ENCODE peak calls at places on chromosomes 3 and 15, in eight cellular contexts. One of them, this sample, is unnamed.
A peak's percentile ranks its signal among the peaks of the same experiment; 100 is the strongest.

GRCh38 chr3:118089563-118089962 is 945.1 kb downstream of the IGSF11 start:
- DNase-seq in psoas muscle: no peak
- DNase-seq in activated T-cell treated with anti-CD3 and anti-CD28 coated beads for 24 hours: no peak
- DNase-seq in cardiac muscle cell: no peak
- DNase-seq in left ventricle myocardium inferior: no peak
- DNase-seq in kidney glomerular epithelial cell: no peak
- DNase-seq in stimulated activated CD4-positive, alpha-beta T cell treated with anti-CD3 and anti-CD28 coated beads, Interleukin-12 subunit alpha, Interleukin-12 subunit beta, amount 100 ng/mL, for 4 hours: no peak
- DNase-seq in fibroblast of pulmonary artery: no peak
- DNase-seq in this sample: no peak

GRCh38 chr3:145798691-145799550 is 362.1 kb downstream of the PLOD2 start:
- DNase-seq in psoas muscle: no peak
- DNase-seq in activated T-cell treated with anti-CD3 and anti-CD28 coated beads for 24 hours: no peak
- DNase-seq in cardiac muscle cell: peak; percentile 12
- DNase-seq in left ventricle myocardium inferior: no peak
- DNase-seq in kidney glomerular epithelial cell: no peak
- DNase-seq in stimulated activated CD4-positive, alpha-beta T cell treated with anti-CD3 and anti-CD28 coated beads, Interleukin-12 subunit alpha, Interleukin-12 subunit beta, amount 100 ng/mL, for 4 hours: no peak
- DNase-seq in fibroblast of pulmonary artery: no peak
- DNase-seq in this sample: no peak

GRCh38 chr3:192054881-192055280 is 593.9 kb downstream of the PYDC2 start:
- DNase-seq in psoas muscle: no peak
- DNase-seq in activated T-cell treated with anti-CD3 and anti-CD28 coated beads for 24 hours: no peak
- DNase-seq in cardiac muscle cell: no peak
- DNase-seq in left ventricle myocardium inferior: no peak
- DNase-seq in kidney glomerular epithelial cell: peak; percentile 95
- DNase-seq in stimulated activated CD4-positive, alpha-beta T cell treated with anti-CD3 and anti-CD28 coated beads, Interleukin-12 subunit alpha, Interleukin-12 subunit beta, amount 100 ng/mL, for 4 hours: no peak
- DNase-seq in fibroblast of pulmonary artery: peak; percentile 43
- DNase-seq in this sample: no peak

GRCh38 chr15:47812436-47813109 is 95.3 kb downstream of the SEMA6D start:
- DNase-seq in psoas muscle: no peak
- DNase-seq in activated T-cell treated with anti-CD3 and anti-CD28 coated beads for 24 hours: no peak
- DNase-seq in cardiac muscle cell: no peak
- DNase-seq in left ventricle myocardium inferior: no peak
- DNase-seq in kidney glomerular epithelial cell: peak; percentile 90
- DNase-seq in stimulated activated CD4-positive, alpha-beta T cell treated with anti-CD3 and anti-CD28 coated beads, Interleukin-12 subunit alpha, Interleukin-12 subunit beta, amount 100 ng/mL, for 4 hours: no peak
- DNase-seq in fibroblast of pulmonary artery: peak; percentile 62
- DNase-seq in this sample: no peak

GRCh38 chr15:96500491-96500890 is 170.0 kb downstream of the NR2F2 start:
- DNase-seq in psoas muscle: no peak
- DNase-seq in activated T-cell treated with anti-CD3 and anti-CD28 coated beads for 24 hours: no peak
- DNase-seq in cardiac muscle cell: no peak
- DNase-seq in left ventricle myocardium inferior: no peak
- DNase-seq in kidney glomerular epithelial cell: no peak
- DNase-seq in stimulated activated CD4-positive, alpha-beta T cell treated with anti-CD3 and anti-CD28 coated beads, Interleukin-12 subunit alpha, Interleukin-12 subunit beta, amount 100 ng/mL, for 4 hours: no peak
- DNase-seq in fibroblast of pulmonary artery: no peak
- DNase-seq in this sample: no peak

GRCh38 chr3:195595778-195596531 is 12.2 kb upstream of the APOD start:
- DNase-seq in psoas muscle: no peak
- DNase-seq in activated T-cell treated with anti-CD3 and anti-CD28 coated beads for 24 hours: no peak
- DNase-seq in cardiac muscle cell: no peak
- DNase-seq in left ventricle myocardium inferior: no peak
- DNase-seq in kidney glomerular epithelial cell: no peak
- DNase-seq in stimulated activated CD4-positive, alpha-beta T cell treated with anti-CD3 and anti-CD28 coated beads, Interleukin-12 subunit alpha, Interleukin-12 subunit beta, amount 100 ng/mL, for 4 hours: no peak
- DNase-seq in fibroblast of pulmonary artery: no peak
- DNase-seq in this sample: no peak

GRCh38 chr3:129624347-129625070 is 18.0 kb upstream of the PLXND1 start:
- DNase-seq in psoas muscle: no peak
- DNase-seq in activated T-cell treated with anti-CD3 and anti-CD28 coated beads for 24 hours: no peak
- DNase-seq in cardiac muscle cell: no peak
- DNase-seq in left ventricle myocardium inferior: peak; percentile 48
- DNase-seq in kidney glomerular epithelial cell: no peak
- DNase-seq in stimulated activated CD4-positive, alpha-beta T cell treated with anti-CD3 and anti-CD28 coated beads, Interleukin-12 subunit alpha, Interleukin-12 subunit beta, amount 100 ng/mL, for 4 hours: no peak
- DNase-seq in fibroblast of pulmonary artery: no peak
- DNase-seq in this sample: no peak

GRCh38 chr3:55723653-55724406 is 236.7 kb upstream of the WNT5A start:
- DNase-seq in psoas muscle: no peak
- DNase-seq in activated T-cell treated with anti-CD3 and anti-CD28 coated beads for 24 hours: no peak
- DNase-seq in cardiac muscle cell: no peak
- DNase-seq in left ventricle myocardium inferior: no peak
- DNase-seq in kidney glomerular epithelial cell: no peak
- DNase-seq in stimulated activated CD4-positive, alpha-beta T cell treated with anti-CD3 and anti-CD28 coated beads, Interleukin-12 subunit alpha, Interleukin-12 subunit beta, amount 100 ng/mL, for 4 hours: no peak
- DNase-seq in fibroblast of pulmonary artery: no peak
- DNase-seq in this sample: no peak

GRCh38 chr3:149342413-149343340 is 9.2 kb upstream of the TM4SF18 start:
- DNase-seq in psoas muscle: no peak
- DNase-seq in activated T-cell treated with anti-CD3 and anti-CD28 coated beads for 24 hours: no peak
- DNase-seq in cardiac muscle cell: no peak
- DNase-seq in left ventricle myocardium inferior: no peak
- DNase-seq in kidney glomerular epithelial cell: peak; percentile 60
- DNase-seq in stimulated activated CD4-positive, alpha-beta T cell treated with anti-CD3 and anti-CD28 coated beads, Interleukin-12 subunit alpha, Interleukin-12 subunit beta, amount 100 ng/mL, for 4 hours: no peak
- DNase-seq in fibroblast of pulmonary artery: peak; percentile 82
- DNase-seq in this sample: no peak

GRCh38 chr3:10941972-10942371 is 50.6 kb upstream of the SLC6A1 start:
- DNase-seq in psoas muscle: no peak
- DNase-seq in activated T-cell treated with anti-CD3 and anti-CD28 coated beads for 24 hours: no peak
- DNase-seq in cardiac muscle cell: no peak
- DNase-seq in left ventricle myocardium inferior: no peak
- DNase-seq in kidney glomerular epithelial cell: no peak
- DNase-seq in stimulated activated CD4-positive, alpha-beta T cell treated with anti-CD3 and anti-CD28 coated beads, Interleukin-12 subunit alpha, Interleukin-12 subunit beta, amount 100 ng/mL, for 4 hours: peak; percentile 10
- DNase-seq in fibroblast of pulmonary artery: no peak
- DNase-seq in this sample: peak; percentile 20

GRCh38 chr3:10526366-10526765 is 21.0 kb upstream of the ATP2B2 start:
- DNase-seq in psoas muscle: no peak
- DNase-seq in activated T-cell treated with anti-CD3 and anti-CD28 coated beads for 24 hours: no peak
- DNase-seq in cardiac muscle cell: no peak
- DNase-seq in left ventricle myocardium inferior: no peak
- DNase-seq in kidney glomerular epithelial cell: no peak
- DNase-seq in stimulated activated CD4-positive, alpha-beta T cell treated with anti-CD3 and anti-CD28 coated beads, Interleukin-12 subunit alpha, Interleukin-12 subunit beta, amount 100 ng/mL, for 4 hours: no peak
- DNase-seq in fibroblast of pulmonary artery: no peak
- DNase-seq in this sample: no peak

GRCh38 chr15:34335176-34335575 is 2.4 kb downstream of the SLC12A6 start:
- DNase-seq in psoas muscle: no peak
- DNase-seq in activated T-cell treated with anti-CD3 and anti-CD28 coated beads for 24 hours: no peak
- DNase-seq in cardiac muscle cell: no peak
- DNase-seq in left ventricle myocardium inferior: no peak
- DNase-seq in kidney glomerular epithelial cell: no peak
- DNase-seq in stimulated activated CD4-positive, alpha-beta T cell treated with anti-CD3 and anti-CD28 coated beads, Interleukin-12 subunit alpha, Interleukin-12 subunit beta, amount 100 ng/mL, for 4 hours: no peak
- DNase-seq in fibroblast of pulmonary artery: peak; percentile 54
- DNase-seq in this sample: no peak

GRCh38 chr3:25372167-25372566 is 55.9 kb upstream of the RARB start:
- DNase-seq in psoas muscle: no peak
- DNase-seq in activated T-cell treated with anti-CD3 and anti-CD28 coated beads for 24 hours: no peak
- DNase-seq in cardiac muscle cell: no peak
- DNase-seq in left ventricle myocardium inferior: no peak
- DNase-seq in kidney glomerular epithelial cell: no peak
- DNase-seq in stimulated activated CD4-positive, alpha-beta T cell treated with anti-CD3 and anti-CD28 coated beads, Interleukin-12 subunit alpha, Interleukin-12 subunit beta, amount 100 ng/mL, for 4 hours: no peak
- DNase-seq in fibroblast of pulmonary artery: no peak
- DNase-seq in this sample: no peak

GRCh38 chr3:61560452-61561373 is 658 bp upstream of the PTPRG start:
- DNase-seq in psoas muscle: peak; percentile 84
- DNase-seq in activated T-cell treated with anti-CD3 and anti-CD28 coated beads for 24 hours: no peak
- DNase-seq in cardiac muscle cell: peak; percentile 85
- DNase-seq in left ventricle myocardium inferior: peak; percentile 88
- DNase-seq in kidney glomerular epithelial cell: peak; percentile 71
- DNase-seq in stimulated activated CD4-positive, alpha-beta T cell treated with anti-CD3 and anti-CD28 coated beads, Interleukin-12 subunit alpha, Interleukin-12 subunit beta, amount 100 ng/mL, for 4 hours: no peak
- DNase-seq in fibroblast of pulmonary artery: peak; percentile 89
- DNase-seq in this sample: peak; percentile 65

GRCh38 chr3:125140817-125141595 is 71.5 kb downstream of the SLC12A8 start:
- DNase-seq in psoas muscle: no peak
- DNase-seq in activated T-cell treated with anti-CD3 and anti-CD28 coated beads for 24 hours: no peak
- DNase-seq in cardiac muscle cell: no peak
- DNase-seq in left ventricle myocardium inferior: no peak
- DNase-seq in kidney glomerular epithelial cell: no peak
- DNase-seq in stimulated activated CD4-positive, alpha-beta T cell treated with anti-CD3 and anti-CD28 coated beads, Interleukin-12 subunit alpha, Interleukin-12 subunit beta, amount 100 ng/mL, for 4 hours: no peak
- DNase-seq in fibroblast of pulmonary artery: no peak
- DNase-seq in this sample: no peak

GRCh38 chr3:135197246-135197645 is 402.2 kb downstream of the EPHB1 start:
- DNase-seq in psoas muscle: no peak
- DNase-seq in activated T-cell treated with anti-CD3 and anti-CD28 coated beads for 24 hours: no peak
- DNase-seq in cardiac muscle cell: no peak
- DNase-seq in left ventricle myocardium inferior: no peak
- DNase-seq in kidney glomerular epithelial cell: no peak
- DNase-seq in stimulated activated CD4-positive, alpha-beta T cell treated with anti-CD3 and anti-CD28 coated beads, Interleukin-12 subunit alpha, Interleukin-12 subunit beta, amount 100 ng/mL, for 4 hours: no peak
- DNase-seq in fibroblast of pulmonary artery: no peak
- DNase-seq in this sample: no peak

GRCh38 chr15:34360298-34360697 is 6.7 kb downstream of the LPCAT4 start:
- DNase-seq in psoas muscle: no peak
- DNase-seq in activated T-cell treated with anti-CD3 and anti-CD28 coated beads for 24 hours: no peak
- DNase-seq in cardiac muscle cell: no peak
- DNase-seq in left ventricle myocardium inferior: no peak
- DNase-seq in kidney glomerular epithelial cell: no peak
- DNase-seq in stimulated activated CD4-positive, alpha-beta T cell treated with anti-CD3 and anti-CD28 coated beads, Interleukin-12 subunit alpha, Interleukin-12 subunit beta, amount 100 ng/mL, for 4 hours: no peak
- DNase-seq in fibroblast of pulmonary artery: no peak
- DNase-seq in this sample: no peak

GRCh38 chr15:67089218-67090193 is 24.1 kb downstream of the SMAD3 start:
- DNase-seq in psoas muscle: no peak
- DNase-seq in activated T-cell treated with anti-CD3 and anti-CD28 coated beads for 24 hours: no peak
- DNase-seq in cardiac muscle cell: no peak
- DNase-seq in left ventricle myocardium inferior: no peak
- DNase-seq in kidney glomerular epithelial cell: no peak
- DNase-seq in stimulated activated CD4-positive, alpha-beta T cell treated with anti-CD3 and anti-CD28 coated beads, Interleukin-12 subunit alpha, Interleukin-12 subunit beta, amount 100 ng/mL, for 4 hours: no peak
- DNase-seq in fibroblast of pulmonary artery: no peak
- DNase-seq in this sample: no peak

GRCh38 chr3:72847282-72847681 is 963 bp downstream of the SHQ1 start:
- DNase-seq in psoas muscle: no peak
- DNase-seq in activated T-cell treated with anti-CD3 and anti-CD28 coated beads for 24 hours: no peak
- DNase-seq in cardiac muscle cell: no peak
- DNase-seq in left ventricle myocardium inferior: no peak
- DNase-seq in kidney glomerular epithelial cell: no peak
- DNase-seq in stimulated activated CD4-positive, alpha-beta T cell treated with anti-CD3 and anti-CD28 coated beads, Interleukin-12 subunit alpha, Interleukin-12 subunit beta, amount 100 ng/mL, for 4 hours: no peak
- DNase-seq in fibroblast of pulmonary artery: peak; percentile 3
- DNase-seq in this sample: peak; percentile 13

GRCh38 chr3:15805756-15806266 is 8.0 kb upstream of the ANKRD28 start:
- DNase-seq in psoas muscle: no peak
- DNase-seq in activated T-cell treated with anti-CD3 and anti-CD28 coated beads for 24 hours: no peak
- DNase-seq in cardiac muscle cell: no peak
- DNase-seq in left ventricle myocardium inferior: no peak
- DNase-seq in kidney glomerular epithelial cell: no peak
- DNase-seq in stimulated activated CD4-positive, alpha-beta T cell treated with anti-CD3 and anti-CD28 coated beads, Interleukin-12 subunit alpha, Interleukin-12 subunit beta, amount 100 ng/mL, for 4 hours: no peak
- DNase-seq in fibroblast of pulmonary artery: peak; percentile 91
- DNase-seq in this sample: no peak

GRCh38 chr15:91882858-91883586 is 29.5 kb downstream of the SLCO3A1 start:
- DNase-seq in psoas muscle: peak; percentile 34
- DNase-seq in activated T-cell treated with anti-CD3 and anti-CD28 coated beads for 24 hours: no peak
- DNase-seq in cardiac muscle cell: no peak
- DNase-seq in left ventricle myocardium inferior: peak; percentile 50
- DNase-seq in kidney glomerular epithelial cell: no peak
- DNase-seq in stimulated activated CD4-positive, alpha-beta T cell treated with anti-CD3 and anti-CD28 coated beads, Interleukin-12 subunit alpha, Interleukin-12 subunit beta, amount 100 ng/mL, for 4 hours: no peak
- DNase-seq in fibroblast of pulmonary artery: no peak
- DNase-seq in this sample: no peak

GRCh38 chr15:38195191-38195901 is 57.3 kb upstream of the SPRED1 start:
- DNase-seq in psoas muscle: no peak
- DNase-seq in activated T-cell treated with anti-CD3 and anti-CD28 coated beads for 24 hours: no peak
- DNase-seq in cardiac muscle cell: no peak
- DNase-seq in left ventricle myocardium inferior: no peak
- DNase-seq in kidney glomerular epithelial cell: no peak
- DNase-seq in stimulated activated CD4-positive, alpha-beta T cell treated with anti-CD3 and anti-CD28 coated beads, Interleukin-12 subunit alpha, Interleukin-12 subunit beta, amount 100 ng/mL, for 4 hours: no peak
- DNase-seq in fibroblast of pulmonary artery: no peak
- DNase-seq in this sample: no peak

GRCh38 chr3:183817639-183818038 is 7.7 kb downstream of the MAP6D1 start:
- DNase-seq in psoas muscle: no peak
- DNase-seq in activated T-cell treated with anti-CD3 and anti-CD28 coated beads for 24 hours: no peak
- DNase-seq in cardiac muscle cell: no peak
- DNase-seq in left ventricle myocardium inferior: no peak
- DNase-seq in kidney glomerular epithelial cell: no peak
- DNase-seq in stimulated activated CD4-positive, alpha-beta T cell treated with anti-CD3 and anti-CD28 coated beads, Interleukin-12 subunit alpha, Interleukin-12 subunit beta, amount 100 ng/mL, for 4 hours: no peak
- DNase-seq in fibroblast of pulmonary artery: no peak
- DNase-seq in this sample: no peak

GRCh38 chr3:68893600-68894239 is 38.6 kb downstream of the TAFA4 start:
- DNase-seq in psoas muscle: no peak
- DNase-seq in activated T-cell treated with anti-CD3 and anti-CD28 coated beads for 24 hours: no peak
- DNase-seq in cardiac muscle cell: peak; percentile 52
- DNase-seq in left ventricle myocardium inferior: no peak
- DNase-seq in kidney glomerular epithelial cell: peak; percentile 14
- DNase-seq in stimulated activated CD4-positive, alpha-beta T cell treated with anti-CD3 and anti-CD28 coated beads, Interleukin-12 subunit alpha, Interleukin-12 subunit beta, amount 100 ng/mL, for 4 hours: no peak
- DNase-seq in fibroblast of pulmonary artery: peak; percentile 65
- DNase-seq in this sample: no peak

GRCh38 chr3:127817331-127817821 is 4.9 kb downstream of the MGLL start:
- DNase-seq in psoas muscle: peak; percentile 28
- DNase-seq in activated T-cell treated with anti-CD3 and anti-CD28 coated beads for 24 hours: no peak
- DNase-seq in cardiac muscle cell: no peak
- DNase-seq in left ventricle myocardium inferior: no peak
- DNase-seq in kidney glomerular epithelial cell: peak; percentile 88
- DNase-seq in stimulated activated CD4-positive, alpha-beta T cell treated with anti-CD3 and anti-CD28 coated beads, Interleukin-12 subunit alpha, Interleukin-12 subunit beta, amount 100 ng/mL, for 4 hours: no peak
- DNase-seq in fibroblast of pulmonary artery: peak; percentile 54
- DNase-seq in this sample: no peak

GRCh38 chr3:182979103-182979697 is 1.1 kb downstream of the DCUN1D1 start:
- DNase-seq in psoas muscle: no peak
- DNase-seq in activated T-cell treated with anti-CD3 and anti-CD28 coated beads for 24 hours: no peak
- DNase-seq in cardiac muscle cell: peak; percentile 25
- DNase-seq in left ventricle myocardium inferior: no peak
- DNase-seq in kidney glomerular epithelial cell: no peak
- DNase-seq in stimulated activated CD4-positive, alpha-beta T cell treated with anti-CD3 and anti-CD28 coated beads, Interleukin-12 subunit alpha, Interleukin-12 subunit beta, amount 100 ng/mL, for 4 hours: no peak
- DNase-seq in fibroblast of pulmonary artery: no peak
- DNase-seq in this sample: no peak

GRCh38 chr15:65841121-65841930 is 28.0 kb upstream of the RAB11A start:
- DNase-seq in psoas muscle: peak; percentile 21
- DNase-seq in activated T-cell treated with anti-CD3 and anti-CD28 coated beads for 24 hours: no peak
- DNase-seq in cardiac muscle cell: no peak
- DNase-seq in left ventricle myocardium inferior: no peak
- DNase-seq in kidney glomerular epithelial cell: peak; percentile 68
- DNase-seq in stimulated activated CD4-positive, alpha-beta T cell treated with anti-CD3 and anti-CD28 coated beads, Interleukin-12 subunit alpha, Interleukin-12 subunit beta, amount 100 ng/mL, for 4 hours: no peak
- DNase-seq in fibroblast of pulmonary artery: peak; percentile 53
- DNase-seq in this sample: no peak

GRCh38 chr15:79332824-79333510 is 22.1 kb downstream of the TMED3 start:
- DNase-seq in psoas muscle: no peak
- DNase-seq in activated T-cell treated with anti-CD3 and anti-CD28 coated beads for 24 hours: no peak
- DNase-seq in cardiac muscle cell: no peak
- DNase-seq in left ventricle myocardium inferior: no peak
- DNase-seq in kidney glomerular epithelial cell: no peak
- DNase-seq in stimulated activated CD4-positive, alpha-beta T cell treated with anti-CD3 and anti-CD28 coated beads, Interleukin-12 subunit alpha, Interleukin-12 subunit beta, amount 100 ng/mL, for 4 hours: no peak
- DNase-seq in fibroblast of pulmonary artery: no peak
- DNase-seq in this sample: no peak

GRCh38 chr3:170953736-170954135 is 45.3 kb upstream of the EIF5A2 start:
- DNase-seq in psoas muscle: no peak
- DNase-seq in activated T-cell treated with anti-CD3 and anti-CD28 coated beads for 24 hours: no peak
- DNase-seq in cardiac muscle cell: no peak
- DNase-seq in left ventricle myocardium inferior: no peak
- DNase-seq in kidney glomerular epithelial cell: no peak
- DNase-seq in stimulated activated CD4-positive, alpha-beta T cell treated with anti-CD3 and anti-CD28 coated beads, Interleukin-12 subunit alpha, Interleukin-12 subunit beta, amount 100 ng/mL, for 4 hours: no peak
- DNase-seq in fibroblast of pulmonary artery: no peak
- DNase-seq in this sample: no peak

GRCh38 chr3:42802876-42803799 is 1.2 kb downstream of the HIGD1A start:
- DNase-seq in psoas muscle: no peak
- DNase-seq in activated T-cell treated with anti-CD3 and anti-CD28 coated beads for 24 hours: no peak
- DNase-seq in cardiac muscle cell: no peak
- DNase-seq in left ventricle myocardium inferior: no peak
- DNase-seq in kidney glomerular epithelial cell: no peak
- DNase-seq in stimulated activated CD4-positive, alpha-beta T cell treated with anti-CD3 and anti-CD28 coated beads, Interleukin-12 subunit alpha, Interleukin-12 subunit beta, amount 100 ng/mL, for 4 hours: no peak
- DNase-seq in fibroblast of pulmonary artery: peak; percentile 8
- DNase-seq in this sample: no peak

GRCh38 chr3:178439504-178439903 is 96.7 kb upstream of the KCNMB2 start:
- DNase-seq in psoas muscle: no peak
- DNase-seq in activated T-cell treated with anti-CD3 and anti-CD28 coated beads for 24 hours: no peak
- DNase-seq in cardiac muscle cell: peak; percentile 18
- DNase-seq in left ventricle myocardium inferior: no peak
- DNase-seq in kidney glomerular epithelial cell: peak; percentile 55
- DNase-seq in stimulated activated CD4-positive, alpha-beta T cell treated with anti-CD3 and anti-CD28 coated beads, Interleukin-12 subunit alpha, Interleukin-12 subunit beta, amount 100 ng/mL, for 4 hours: no peak
- DNase-seq in fibroblast of pulmonary artery: peak; percentile 61
- DNase-seq in this sample: no peak

GRCh38 chr3:124838963-124839362 is 48.2 kb downstream of the ITGB5 start:
- DNase-seq in psoas muscle: no peak
- DNase-seq in activated T-cell treated with anti-CD3 and anti-CD28 coated beads for 24 hours: no peak
- DNase-seq in cardiac muscle cell: no peak
- DNase-seq in left ventricle myocardium inferior: no peak
- DNase-seq in kidney glomerular epithelial cell: no peak
- DNase-seq in stimulated activated CD4-positive, alpha-beta T cell treated with anti-CD3 and anti-CD28 coated beads, Interleukin-12 subunit alpha, Interleukin-12 subunit beta, amount 100 ng/mL, for 4 hours: no peak
- DNase-seq in fibroblast of pulmonary artery: no peak
- DNase-seq in this sample: no peak

GRCh38 chr15:84681822-84682221 is 23.8 kb upstream of the NMB start:
- DNase-seq in psoas muscle: no peak
- DNase-seq in activated T-cell treated with anti-CD3 and anti-CD28 coated beads for 24 hours: no peak
- DNase-seq in cardiac muscle cell: no peak
- DNase-seq in left ventricle myocardium inferior: no peak
- DNase-seq in kidney glomerular epithelial cell: peak; percentile 90
- DNase-seq in stimulated activated CD4-positive, alpha-beta T cell treated with anti-CD3 and anti-CD28 coated beads, Interleukin-12 subunit alpha, Interleukin-12 subunit beta, amount 100 ng/mL, for 4 hours: no peak
- DNase-seq in fibroblast of pulmonary artery: peak; percentile 92
- DNase-seq in this sample: no peak

GRCh38 chr3:41331023-41331422 is 131.7 kb downstream of the CTNNB1 start:
- DNase-seq in psoas muscle: no peak
- DNase-seq in activated T-cell treated with anti-CD3 and anti-CD28 coated beads for 24 hours: no peak
- DNase-seq in cardiac muscle cell: no peak
- DNase-seq in left ventricle myocardium inferior: no peak
- DNase-seq in kidney glomerular epithelial cell: no peak
- DNase-seq in stimulated activated CD4-positive, alpha-beta T cell treated with anti-CD3 and anti-CD28 coated beads, Interleukin-12 subunit alpha, Interleukin-12 subunit beta, amount 100 ng/mL, for 4 hours: no peak
- DNase-seq in fibroblast of pulmonary artery: no peak
- DNase-seq in this sample: no peak

This sample was measured in stimulated activated naive CD8-positive, alpha-beta T cell treated with anti-CD3 and anti-CD28 coated beads, Interleukin-15, amount 100 ng/mL, for 72 hours.